ENCODE peak calls at places on chromosome 13, in five cellular contexts. One of them, this sample, is unnamed.
A peak's percentile ranks its signal among the peaks of the same experiment; 100 is the strongest.

GRCh38 chr13:31978021-31978420 is 53.6 kb upstream of the FRY start:
- DNase-seq in adrenal gland: no peak
- DNase-seq in AG09309: no peak
- DNase-seq in GM23338: no peak
- DNase-seq in fibroblast of villous mesenchyme: no peak
- DNase-seq in this sample: no peak

GRCh38 chr13:33312150-33312908 is 26.8 kb upstream of the STARD13 start:
- DNase-seq in fibroblast of villous mesenchyme: peak; percentile 59
- DNase-seq in adrenal gland: no peak
- DNase-seq in GM23338: peak; percentile 37
- DNase-seq in AG09309: no peak
- DNase-seq in this sample: no peak

GRCh38 chr13:76250211-76250610 is 614.1 kb downstream of the LMO7 start:
- DNase-seq in fibroblast of villous mesenchyme: no peak
- DNase-seq in AG09309: no peak
- DNase-seq in GM23338: no peak
- DNase-seq in adrenal gland: no peak
- DNase-seq in this sample: no peak

GRCh38 chr13:80196756-80197155 is 144.2 kb downstream of the SPRY2 start:
- DNase-seq in GM23338: no peak
- DNase-seq in fibroblast of villous mesenchyme: no peak
- DNase-seq in adrenal gland: no peak
- DNase-seq in AG09309: no peak
- DNase-seq in this sample: no peak

GRCh38 chr13:96751089-96751488 is 243.2 kb downstream of the OXGR1 start:
- DNase-seq in AG09309: no peak
- DNase-seq in GM23338: no peak
- DNase-seq in fibroblast of villous mesenchyme: no peak
- DNase-seq in adrenal gland: no peak
- DNase-seq in this sample: no peak

GRCh38 chr13:35388979-35389378 is 87.5 kb downstream of the MAB21L1 start:
- DNase-seq in fibroblast of villous mesenchyme: peak; percentile 3
- DNase-seq in GM23338: no peak
- DNase-seq in adrenal gland: no peak
- DNase-seq in AG09309: no peak
- DNase-seq in this sample: no peak

GRCh38 chr13:44294868-44295267 is 78.8 kb upstream of the SERP2 start:
- DNase-seq in adrenal gland: no peak
- DNase-seq in GM23338: no peak
- DNase-seq in AG09309: no peak
- DNase-seq in fibroblast of villous mesenchyme: no peak
- DNase-seq in this sample: no peak

GRCh38 chr13:32316030-32316344 is 679 bp downstream of the BRCA2 start:
- DNase-seq in GM23338: no peak
- DNase-seq in adrenal gland: no peak
- DNase-seq in fibroblast of villous mesenchyme: no peak
- DNase-seq in AG09309: no peak
- DNase-seq in this sample: peak; percentile 48

GRCh38 chr13:62014299-62014698 is 598.6 kb upstream of the PCDH20 start:
- DNase-seq in adrenal gland: no peak
- DNase-seq in AG09309: no peak
- DNase-seq in GM23338: peak; percentile 38
- DNase-seq in fibroblast of villous mesenchyme: no peak
- DNase-seq in this sample: no peak

GRCh38 chr13:97211357-97211756 is 10.8 kb upstream of the MBNL2 start:
- DNase-seq in fibroblast of villous mesenchyme: no peak
- DNase-seq in AG09309: no peak
- DNase-seq in adrenal gland: no peak
- DNase-seq in GM23338: no peak
- DNase-seq in this sample: no peak

GRCh38 chr13:49869514-49869913 is 66.6 kb downstream of the SPRYD7 start:
- DNase-seq in adrenal gland: no peak
- DNase-seq in AG09309: no peak
- DNase-seq in fibroblast of villous mesenchyme: peak; percentile 47
- DNase-seq in GM23338: peak; percentile 73
- DNase-seq in this sample: no peak

GRCh38 chr13:27573265-27573664 is 47.1 kb downstream of the LNX2 start:
- DNase-seq in AG09309: no peak
- DNase-seq in fibroblast of villous mesenchyme: peak; percentile 56
- DNase-seq in adrenal gland: no peak
- DNase-seq in GM23338: no peak
- DNase-seq in this sample: no peak

GRCh38 chr13:27583645-27584044 is 36.7 kb downstream of the LNX2 start:
- DNase-seq in GM23338: no peak
- DNase-seq in AG09309: no peak
- DNase-seq in fibroblast of villous mesenchyme: no peak
- DNase-seq in adrenal gland: no peak
- DNase-seq in this sample: no peak

GRCh38 chr13:27574661-27575060 is 45.7 kb downstream of the LNX2 start:
- DNase-seq in adrenal gland: no peak
- DNase-seq in AG09309: no peak
- DNase-seq in fibroblast of villous mesenchyme: peak; percentile 48
- DNase-seq in GM23338: no peak
- DNase-seq in this sample: no peak

GRCh38 chr13:27578121-27579030 is 42.0 kb downstream of the LNX2 start:
- DNase-seq in GM23338: peak; percentile 22
- DNase-seq in adrenal gland: no peak
- DNase-seq in AG09309: no peak
- DNase-seq in fibroblast of villous mesenchyme: peak; percentile 62
- DNase-seq in this sample: no peak
- TF ChIP-seq CTCF in GM23338: no peak
- TF ChIP-seq CTCF in adrenal gland: no peak
- TF ChIP-seq CTCF in AG09309: no peak
- TF ChIP-seq CTCF in fibroblast of villous mesenchyme: no peak
- TF ChIP-seq CTCF in this sample: no peak

DNA sequence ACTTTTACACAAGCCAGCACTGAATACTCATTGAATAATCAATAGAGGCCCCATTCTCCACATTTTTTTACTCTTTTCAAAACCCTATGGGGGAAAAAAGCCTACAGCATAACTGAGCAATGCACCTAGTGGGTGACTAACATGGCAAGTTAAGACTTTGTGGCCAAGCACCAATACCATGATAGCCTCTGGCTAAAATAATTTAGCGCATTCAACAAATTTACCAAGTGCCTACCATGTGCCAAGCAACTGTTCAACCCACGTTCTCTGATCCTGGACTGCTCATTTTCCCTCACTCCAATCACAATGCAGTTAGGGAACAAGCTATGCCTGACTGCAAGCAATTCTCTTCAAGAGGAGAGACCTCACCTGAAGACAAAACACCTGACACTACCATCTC is 3.0 kb downstream of the ANKRD10 start:
- DNase-seq in adrenal gland: no peak
- DNase-seq in AG09309: no peak
- DNase-seq in fibroblast of villous mesenchyme: no peak
- DNase-seq in GM23338: no peak
- DNase-seq in this sample: no peak
- TF ChIP-seq CTCF in adrenal gland: no peak
- TF ChIP-seq CTCF in AG09309: no peak
- TF ChIP-seq CTCF in fibroblast of villous mesenchyme: no peak
- TF ChIP-seq CTCF in GM23338: no peak
- TF ChIP-seq CTCF in this sample: no peak

DNA sequence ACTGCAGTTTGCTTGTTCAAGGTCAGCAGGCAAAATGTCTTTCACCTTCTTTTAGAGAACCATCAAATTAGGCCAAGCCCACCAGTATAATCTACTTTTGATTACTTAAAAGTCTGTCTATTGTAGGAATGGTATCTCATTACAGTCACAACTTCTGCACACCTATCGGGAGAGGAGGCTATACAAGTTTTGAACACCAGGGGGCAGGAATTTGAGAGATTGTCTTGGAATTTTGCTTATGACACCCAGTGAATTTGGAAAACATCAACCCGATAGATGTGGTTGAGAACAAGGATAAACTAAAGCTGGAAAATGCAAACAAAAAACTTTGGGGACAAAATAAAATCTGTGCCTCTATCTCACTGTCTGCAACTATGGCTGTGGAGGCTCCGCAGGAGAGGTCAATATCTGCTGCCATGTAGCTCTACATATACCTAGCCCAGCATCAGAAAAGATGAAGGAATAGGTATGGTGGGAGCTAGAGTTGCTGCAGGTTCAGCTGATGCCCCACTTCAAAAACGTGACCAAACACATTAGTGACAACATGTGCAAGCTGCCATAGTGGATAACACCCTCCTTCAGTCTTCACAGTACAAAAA is 1299.2 kb upstream of the SPRY2 start:
- DNase-seq in GM23338: peak; percentile 36
- DNase-seq in adrenal gland: no peak
- DNase-seq in AG09309: no peak
- DNase-seq in fibroblast of villous mesenchyme: no peak
- DNase-seq in this sample: no peak
- TF ChIP-seq CTCF in GM23338: peak; percentile 64
- TF ChIP-seq CTCF in adrenal gland: peak; percentile 3
- TF ChIP-seq CTCF in AG09309: no peak
- TF ChIP-seq CTCF in fibroblast of villous mesenchyme: no peak
- TF ChIP-seq CTCF in this sample: peak; percentile 36

DNA sequence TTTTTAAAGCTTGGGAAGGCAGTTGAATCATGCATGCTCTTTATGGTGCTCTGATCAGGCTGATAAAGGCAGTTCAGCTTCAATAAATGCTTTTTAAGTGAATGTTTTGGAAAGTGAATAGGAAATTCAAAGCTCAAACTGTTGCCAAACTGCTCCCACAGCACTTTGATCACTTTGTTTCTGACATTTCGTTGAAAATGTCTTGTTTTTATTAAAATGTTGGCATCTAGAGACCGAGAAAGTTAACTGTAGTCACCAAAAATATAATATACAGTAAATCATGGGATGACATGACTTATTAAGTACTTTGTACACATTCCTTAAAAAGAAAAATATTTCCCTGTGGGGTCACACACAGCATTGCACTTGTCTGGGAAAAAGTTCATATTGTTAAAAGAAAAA is 625.7 kb upstream of the PCDH9 start:
- DNase-seq in adrenal gland: no peak
- DNase-seq in AG09309: no peak
- DNase-seq in GM23338: no peak
- DNase-seq in fibroblast of villous mesenchyme: no peak
- DNase-seq in this sample: no peak
- TF ChIP-seq CTCF in adrenal gland: no peak
- TF ChIP-seq CTCF in AG09309: no peak
- TF ChIP-seq CTCF in GM23338: no peak
- TF ChIP-seq CTCF in fibroblast of villous mesenchyme: no peak
- TF ChIP-seq CTCF in this sample: no peak

GRCh38 chr13:99656092-99656745 is 154.9 kb downstream of the TM9SF2 start:
- DNase-seq in adrenal gland: peak; percentile 87
- DNase-seq in AG09309: peak; percentile 43
- DNase-seq in fibroblast of villous mesenchyme: peak; percentile 67
- DNase-seq in GM23338: peak; percentile 93
- DNase-seq in this sample: peak; percentile 69
- TF ChIP-seq CTCF in adrenal gland: peak; percentile 87
- TF ChIP-seq CTCF in AG09309: peak; percentile 93
- TF ChIP-seq CTCF in fibroblast of villous mesenchyme: peak; percentile 92
- TF ChIP-seq CTCF in GM23338: peak; percentile 99
- TF ChIP-seq CTCF in this sample: peak; percentile 94

DNA sequence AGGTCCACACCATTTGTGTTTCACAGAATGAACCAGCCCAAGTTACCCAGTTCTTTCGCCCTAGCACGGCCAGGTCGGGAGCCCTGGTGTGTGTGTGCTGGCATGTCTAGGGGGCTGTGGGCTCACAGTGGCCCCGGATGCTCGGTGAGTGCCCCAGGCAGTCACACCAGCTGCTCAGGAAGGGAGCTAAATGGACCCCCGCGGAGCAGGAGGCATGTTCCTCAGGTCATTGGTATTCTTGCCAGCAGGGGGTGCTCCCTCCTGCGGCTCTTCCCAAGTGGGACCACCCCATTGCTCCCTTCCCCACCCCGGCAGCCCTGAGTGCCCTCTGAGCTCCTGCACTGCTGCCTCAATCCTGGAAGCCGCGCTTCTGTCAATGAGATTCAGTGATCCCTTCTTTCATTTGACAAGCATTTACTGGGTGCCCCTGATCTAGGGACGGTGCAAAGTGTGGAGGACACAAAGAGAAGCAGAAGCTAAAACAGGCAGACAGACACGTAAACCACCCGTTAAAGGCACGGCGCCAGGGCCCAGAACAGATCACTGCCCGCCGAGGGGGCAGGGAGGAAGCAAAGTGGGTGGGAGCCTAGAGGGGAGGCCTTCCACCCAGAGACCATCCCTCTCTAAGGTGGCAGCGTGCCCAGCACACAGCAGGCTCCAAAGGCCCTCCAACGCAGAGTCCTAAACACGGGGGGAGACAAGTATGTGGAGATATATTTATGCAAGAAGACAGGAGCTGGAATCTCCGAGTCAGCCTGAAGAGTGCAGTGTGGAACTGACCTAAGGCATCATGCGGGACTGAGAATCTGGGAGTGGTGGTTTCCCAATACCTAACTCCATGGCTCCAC is 5.2 kb upstream of the ADPRHL1 start:
- DNase-seq in fibroblast of villous mesenchyme: peak; percentile 8
- DNase-seq in GM23338: peak; percentile 59
- DNase-seq in AG09309: no peak
- DNase-seq in adrenal gland: peak; percentile 19
- DNase-seq in this sample: no peak
- TF ChIP-seq CTCF in fibroblast of villous mesenchyme: peak; percentile 60
- TF ChIP-seq CTCF in GM23338: peak; percentile 49
- TF ChIP-seq CTCF in AG09309: peak; percentile 40
- TF ChIP-seq CTCF in adrenal gland: peak; percentile 31
- TF ChIP-seq CTCF in this sample: peak; percentile 20